ENCODE peak calls at places on chromosome 9, in nine cellular contexts. S is A549, T is gastrocnemius medialis, N is spleen, J is NB4, A is transverse colon, K is uterus, R is lower leg skin, L is prostate gland. Q is an unnamed sample.

GRCh38 chr9:4465910-4466309 is 24.4 kb upstream of the SLC1A1 start:
- DNase-seq in S (no peak), T (no peak), N (no peak), J (no peak), A (no peak), K (no peak), R (no peak), L (no peak), Q (no peak)

GRCh38 chr9:93155716-93156474 is 21.8 kb upstream of the NINJ1 start:
- DNase-seq in S (no peak), T (no peak), N (no peak), J (no peak), A (no peak), K (no peak), R (no peak), L (no peak), Q (no peak)

GRCh38 chr9:19104528-19105282 is 2.0 kb upstream of the HAUS6 start:
- DNase-seq in S (no peak), T (no peak), N (no peak), J (no peak), A (no peak), K (peak; percentile 38), R (no peak), L (peak; percentile 36), Q (no peak)

GRCh38 chr9:23826120-23826629 is at the start of gene ELAVL2:
- DNase-seq in S (peak; percentile 99), T (peak; percentile 45), N (peak; percentile 83), J (no peak), A (peak; percentile 94), K (peak; percentile 89), R (peak; percentile 95), L (peak; percentile 34), Q (peak; percentile 65)

GRCh38 chr9:132703336-132703735 is 33.1 kb downstream of the GTF3C4 start:
- DNase-seq in S (no peak), T (no peak), N (no peak), J (no peak), A (no peak), K (no peak), R (no peak), L (no peak), Q (no peak)

GRCh38 chr9:87157366-87158031 is 210.2 kb upstream of the GAS1 start:
- DNase-seq in S (no peak), T (no peak), N (no peak), J (no peak), A (no peak), K (no peak), R (no peak), L (peak; percentile 29), Q (no peak)

GRCh38 chr9:121708768-121709488 is 57.5 kb downstream of the DAB2IP start:
- DNase-seq in S (no peak), T (no peak), N (no peak), J (no peak), A (no peak), K (no peak), R (no peak), L (no peak), Q (no peak)

GRCh38 chr9:6658628-6659353 is 13.3 kb upstream of the GLDC start:
- DNase-seq in S (no peak), T (no peak), N (no peak), J (no peak), A (no peak), K (no peak), R (no peak), L (no peak), Q (no peak)

GRCh38 chr9:128159073-128159783 is 837 bp upstream of the BBLN start:
- DNase-seq in S (no peak), T (no peak), N (no peak), J (peak; percentile 93), A (peak; percentile 39), K (peak; percentile 47), R (no peak), L (no peak), Q (no peak)

GRCh38 chr9:112443200-112443599 is 43.4 kb upstream of the KIAA1958 start:
- DNase-seq in S (peak; percentile 23), T (no peak), N (no peak), J (peak; percentile 33), A (no peak), K (no peak), R (no peak), L (no peak), Q (no peak)

GRCh38 chr9:89498845-89499480 is 1.1 kb upstream of the SEMA4D start:
- DNase-seq in S (no peak), T (no peak), N (peak; percentile 86), J (peak; percentile 87), A (peak; percentile 60), K (no peak), R (peak; percentile 83), L (no peak), Q (peak; percentile 22)

GRCh38 chr9:89497978-89498844 is at the start of gene SEMA4D:
- DNase-seq in S (peak; percentile 70), T (peak; percentile 76), N (peak; percentile 89), J (peak; percentile 85), A (peak; percentile 85), K (peak; percentile 83), R (peak; percentile 93), L (peak; percentile 86), Q (peak; percentile 84)

GRCh38 chr9:89495824-89496555 is 1.9 kb downstream of the SEMA4D start:
- DNase-seq in S (no peak), T (no peak), N (no peak), J (no peak), A (no peak), K (no peak), R (peak; percentile 74), L (no peak), Q (peak; percentile 24)

GRCh38 chr9:89497181-89497963 is 541 bp downstream of the SEMA4D start:
- DNase-seq in S (no peak), T (no peak), N (peak; percentile 89), J (peak; percentile 35), A (peak; percentile 68), K (no peak), R (no peak), L (peak; percentile 18), Q (peak; percentile 52)

GRCh38 chr9:89496645-89497044 is 1.3 kb downstream of the SEMA4D start:
- DNase-seq in S (no peak), T (no peak), N (peak; percentile 87), J (no peak), A (peak; percentile 42), K (no peak), R (no peak), L (no peak), Q (peak; percentile 38)
- TF ChIP-seq POLR2A in S (no peak), T (no peak), N (no peak), J (no peak), A (no peak), K (no peak), R (no peak), L (no peak), Q (no peak)

GRCh38 chr9:34989056-34989945 is at the start of gene DNAJB5:
- DNase-seq in S (peak; percentile 99), T (peak; percentile 99), N (peak; percentile 97), J (peak; percentile 100), A (peak; percentile 98), K (peak; percentile 99), R (peak; percentile 100), L (peak; percentile 99), Q (peak; percentile 99)
- TF ChIP-seq POLR2A in S (peak; percentile 53), T (no peak), N (peak; percentile 42), J (peak; percentile 62), A (peak; percentile 74), K (peak; percentile 92), R (no peak), L (peak; percentile 70), Q (peak; percentile 54)

GRCh38 chr9:14433293-14433818 is 119.4 kb upstream of the NFIB start:
- DNase-seq in S (no peak), T (no peak), N (no peak), J (no peak), A (no peak), K (no peak), R (no peak), L (no peak), Q (no peak)

GRCh38 chr9:14434971-14435718 is 121.2 kb upstream of the NFIB start:
- DNase-seq in S (no peak), T (no peak), N (no peak), J (no peak), A (no peak), K (no peak), R (no peak), L (no peak), Q (no peak)

GRCh38 chr9:14433841-14434511 is 120.0 kb upstream of the NFIB start:
- DNase-seq in S (peak; percentile 76), T (no peak), N (no peak), J (peak; percentile 61), A (no peak), K (peak; percentile 22), R (no peak), L (no peak), Q (no peak)

GRCh38 chr9:14437336-14438231 is 123.6 kb upstream of the NFIB start:
- DNase-seq in S (no peak), T (no peak), N (no peak), J (no peak), A (no peak), K (peak; percentile 27), R (no peak), L (no peak), Q (no peak)

GRCh38 chr9:14435871-14436270 is 121.9 kb upstream of the NFIB start:
- DNase-seq in S (no peak), T (no peak), N (no peak), J (no peak), A (no peak), K (no peak), R (no peak), L (no peak), Q (no peak)
- TF ChIP-seq POLR2A in S (no peak), T (no peak), N (no peak), J (no peak), A (no peak), K (no peak), R (no peak), L (no peak), Q (no peak)

DNA sequence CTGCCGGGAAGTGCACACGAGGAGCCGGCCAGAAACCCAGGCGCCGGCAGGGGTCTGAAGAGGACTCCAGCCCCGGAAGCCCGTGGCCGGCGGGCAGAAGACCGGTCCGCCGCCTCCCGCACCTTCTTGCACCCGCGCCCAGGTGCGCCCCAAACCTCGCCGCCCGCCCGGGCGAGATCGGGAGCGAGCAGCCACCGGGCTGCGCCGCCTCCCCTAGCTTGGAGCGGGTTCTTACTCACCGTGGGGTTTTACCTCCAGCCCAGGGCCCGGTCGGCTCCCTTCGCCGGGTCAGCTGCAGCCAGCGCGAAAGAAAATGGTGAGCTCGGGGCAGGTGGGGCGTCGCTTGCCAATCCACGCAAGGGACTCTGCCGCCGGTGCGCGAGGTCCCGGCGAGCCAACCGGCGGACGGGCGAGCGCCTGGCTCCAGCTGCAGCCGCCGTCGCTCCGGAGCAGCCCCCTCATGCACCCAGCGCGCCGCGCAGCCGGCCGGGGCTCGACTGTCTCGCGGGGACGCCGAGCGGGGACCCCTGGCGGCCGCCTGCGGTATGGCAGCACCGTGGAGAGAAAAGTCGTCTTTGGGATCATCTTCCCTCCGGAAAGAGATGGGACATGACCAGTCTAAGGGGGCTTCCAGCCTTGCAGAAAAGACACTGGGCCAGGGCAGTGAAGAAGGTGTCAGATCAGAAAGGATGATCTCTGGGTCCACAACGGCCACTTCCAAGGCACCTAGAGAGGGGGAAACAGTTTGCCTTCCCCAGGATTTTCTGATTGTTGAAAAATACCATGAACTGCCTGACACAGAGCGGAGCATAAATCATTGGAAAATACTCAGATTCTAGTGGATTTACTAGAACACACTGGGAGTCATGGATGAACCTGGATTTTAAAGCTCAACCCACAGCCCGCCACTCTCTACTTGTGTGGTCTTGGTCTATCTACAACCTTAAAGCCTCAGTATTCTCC is at the start of gene MOB3B:
- DNase-seq in S (peak; percentile 65), T (peak; percentile 61), N (peak; percentile 97), J (peak; percentile 78), A (peak; percentile 88), K (peak; percentile 82), R (peak; percentile 97), L (peak; percentile 74), Q (peak; percentile 87)
- TF ChIP-seq POLR2A in S (peak; percentile 14), T (peak; percentile 78), N (no peak), J (no peak), A (no peak), K (peak; percentile 66), R (no peak), L (no peak), Q (no peak)

GRCh38 chr9:130182090-130182909 is 10.1 kb downstream of the NCS1 start:
- DNase-seq in S (peak; percentile 34), T (no peak), N (no peak), J (no peak), A (no peak), K (no peak), R (no peak), L (no peak), Q (no peak)
- TF ChIP-seq POLR2A in S (no peak), T (no peak), N (no peak), J (no peak), A (no peak), K (no peak), R (no peak), L (no peak), Q (no peak)

Q was measured in stomach.